ENCODE peak calls at places on chromosome 4, in nine cellular contexts. One of them, this sample, is unnamed.

GRCh38 chr4:140996757-140997156 is 136.5 kb downstream of the RNF150 start:
- DNase-seq in upper lobe of left lung: no peak
- DNase-seq in spleen: no peak
- DNase-seq in cardiac muscle cell: no peak
- DNase-seq in AG09319: peak
- DNase-seq in endothelial cell: no peak
- DNase-seq in astrocyte of the spinal cord: peak
- DNase-seq in GM12865: no peak
- DNase-seq in RWPE1: no peak
- DNase-seq in this sample: no peak

GRCh38 chr4:72525938-72526337 is 43.1 kb downstream of the ADAMTS3 start:
- DNase-seq in upper lobe of left lung: no peak
- DNase-seq in spleen: peak
- DNase-seq in cardiac muscle cell: peak
- DNase-seq in AG09319: peak
- DNase-seq in endothelial cell: no peak
- DNase-seq in astrocyte of the spinal cord: peak
- DNase-seq in GM12865: no peak
- DNase-seq in RWPE1: no peak
- DNase-seq in this sample: no peak

GRCh38 chr4:72893354-72894066 is 176.0 kb downstream of the COX18 start:
- DNase-seq in upper lobe of left lung: no peak
- DNase-seq in spleen: no peak
- DNase-seq in cardiac muscle cell: no peak
- DNase-seq in AG09319: no peak
- DNase-seq in endothelial cell: no peak
- DNase-seq in astrocyte of the spinal cord: no peak
- DNase-seq in GM12865: no peak
- DNase-seq in RWPE1: no peak
- DNase-seq in this sample: no peak

GRCh38 chr4:17577660-17578481 is 873 bp downstream of the LAP3 start:
- DNase-seq in upper lobe of left lung: no peak
- DNase-seq in spleen: peak
- DNase-seq in cardiac muscle cell: peak
- DNase-seq in AG09319: no peak
- DNase-seq in endothelial cell: peak
- DNase-seq in astrocyte of the spinal cord: peak
- DNase-seq in GM12865: peak
- DNase-seq in RWPE1: no peak
- DNase-seq in this sample: peak

GRCh38 chr4:147014946-147015345 is 69.3 kb upstream of the TTC29 start:
- DNase-seq in upper lobe of left lung: no peak
- DNase-seq in spleen: no peak
- DNase-seq in cardiac muscle cell: no peak
- DNase-seq in AG09319: no peak
- DNase-seq in endothelial cell: no peak
- DNase-seq in astrocyte of the spinal cord: no peak
- DNase-seq in GM12865: no peak
- DNase-seq in RWPE1: no peak
- DNase-seq in this sample: no peak

GRCh38 chr4:89486673-89487072 is 179.1 kb upstream of the GPRIN3 start:
- DNase-seq in upper lobe of left lung: no peak
- DNase-seq in spleen: no peak
- DNase-seq in cardiac muscle cell: no peak
- DNase-seq in AG09319: no peak
- DNase-seq in endothelial cell: no peak
- DNase-seq in astrocyte of the spinal cord: no peak
- DNase-seq in GM12865: no peak
- DNase-seq in RWPE1: no peak
- DNase-seq in this sample: no peak

GRCh38 chr4:100098681-100099080 is 91.6 kb downstream of the DDIT4L start:
- DNase-seq in upper lobe of left lung: no peak
- DNase-seq in spleen: no peak
- DNase-seq in cardiac muscle cell: no peak
- DNase-seq in AG09319: no peak
- DNase-seq in endothelial cell: no peak
- DNase-seq in astrocyte of the spinal cord: no peak
- DNase-seq in GM12865: no peak
- DNase-seq in RWPE1: no peak
- DNase-seq in this sample: no peak

GRCh38 chr4:70586841-70587240 is 5.2 kb upstream of the AMBN start:
- DNase-seq in upper lobe of left lung: no peak
- DNase-seq in spleen: no peak
- DNase-seq in cardiac muscle cell: no peak
- DNase-seq in AG09319: no peak
- DNase-seq in endothelial cell: no peak
- DNase-seq in astrocyte of the spinal cord: no peak
- DNase-seq in GM12865: no peak
- DNase-seq in RWPE1: no peak
- DNase-seq in this sample: no peak

GRCh38 chr4:8101213-8101781 is 57.3 kb downstream of the ABLIM2 start:
- DNase-seq in upper lobe of left lung: no peak
- DNase-seq in spleen: no peak
- DNase-seq in cardiac muscle cell: no peak
- DNase-seq in AG09319: no peak
- DNase-seq in endothelial cell: no peak
- DNase-seq in astrocyte of the spinal cord: no peak
- DNase-seq in GM12865: no peak
- DNase-seq in RWPE1: peak
- DNase-seq in this sample: no peak

GRCh38 chr4:80409798-80410197 is 74.3 kb downstream of the CFAP299 start:
- DNase-seq in upper lobe of left lung: no peak
- DNase-seq in spleen: no peak
- DNase-seq in cardiac muscle cell: no peak
- DNase-seq in AG09319: no peak
- DNase-seq in endothelial cell: no peak
- DNase-seq in astrocyte of the spinal cord: no peak
- DNase-seq in GM12865: no peak
- DNase-seq in RWPE1: no peak
- DNase-seq in this sample: no peak
- TF ChIP-seq CTCF in upper lobe of left lung: no peak
- TF ChIP-seq CTCF in spleen: no peak
- TF ChIP-seq CTCF in cardiac muscle cell: no peak
- TF ChIP-seq CTCF in AG09319: no peak
- TF ChIP-seq CTCF in endothelial cell: no peak
- TF ChIP-seq CTCF in astrocyte of the spinal cord: no peak
- TF ChIP-seq CTCF in GM12865: no peak
- TF ChIP-seq CTCF in RWPE1: no peak
- TF ChIP-seq CTCF in this sample: no peak

GRCh38 chr4:117968606-117969005 is 65.7 kb upstream of the NDST3 start:
- DNase-seq in upper lobe of left lung: no peak
- DNase-seq in spleen: no peak
- DNase-seq in cardiac muscle cell: no peak
- DNase-seq in AG09319: no peak
- DNase-seq in endothelial cell: no peak
- DNase-seq in astrocyte of the spinal cord: no peak
- DNase-seq in GM12865: no peak
- DNase-seq in RWPE1: no peak
- DNase-seq in this sample: no peak
- TF ChIP-seq CTCF in upper lobe of left lung: no peak
- TF ChIP-seq CTCF in spleen: no peak
- TF ChIP-seq CTCF in cardiac muscle cell: no peak
- TF ChIP-seq CTCF in AG09319: no peak
- TF ChIP-seq CTCF in endothelial cell: no peak
- TF ChIP-seq CTCF in astrocyte of the spinal cord: no peak
- TF ChIP-seq CTCF in GM12865: no peak
- TF ChIP-seq CTCF in RWPE1: no peak
- TF ChIP-seq CTCF in this sample: no peak

DNA sequence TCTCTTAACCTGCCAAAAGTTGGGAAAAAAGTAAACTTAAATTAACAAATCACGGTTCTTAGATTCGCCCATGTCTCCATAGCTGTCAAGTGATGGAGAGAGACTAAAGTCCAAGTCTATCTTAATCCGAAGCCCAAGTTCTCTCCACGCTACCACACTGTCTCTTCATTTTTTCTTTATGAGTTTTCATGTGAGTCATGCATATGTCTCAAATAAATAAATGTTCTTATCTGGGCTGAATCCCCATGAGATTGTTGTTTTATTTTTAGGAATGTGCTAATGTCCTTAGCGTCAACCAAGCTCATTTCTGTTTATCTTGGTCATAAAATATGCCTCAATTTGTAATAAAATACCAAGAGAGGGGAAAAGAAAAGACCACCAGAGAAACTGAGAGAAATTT is 169.3 kb downstream of the RCHY1 start:
- DNase-seq in upper lobe of left lung: no peak
- DNase-seq in spleen: no peak
- DNase-seq in cardiac muscle cell: no peak
- DNase-seq in AG09319: no peak
- DNase-seq in endothelial cell: no peak
- DNase-seq in astrocyte of the spinal cord: peak
- DNase-seq in GM12865: no peak
- DNase-seq in RWPE1: peak
- DNase-seq in this sample: no peak
- TF ChIP-seq CTCF in upper lobe of left lung: no peak
- TF ChIP-seq CTCF in spleen: no peak
- TF ChIP-seq CTCF in cardiac muscle cell: no peak
- TF ChIP-seq CTCF in AG09319: no peak
- TF ChIP-seq CTCF in endothelial cell: no peak
- TF ChIP-seq CTCF in astrocyte of the spinal cord: no peak
- TF ChIP-seq CTCF in GM12865: no peak
- TF ChIP-seq CTCF in RWPE1: no peak
- TF ChIP-seq CTCF in this sample: no peak

GRCh38 chr4:86961103-86961502 is 26.3 kb downstream of the AFF1 start:
- DNase-seq in upper lobe of left lung: no peak
- DNase-seq in spleen: no peak
- DNase-seq in cardiac muscle cell: no peak
- DNase-seq in AG09319: no peak
- DNase-seq in endothelial cell: no peak
- DNase-seq in astrocyte of the spinal cord: no peak
- DNase-seq in GM12865: peak
- DNase-seq in RWPE1: no peak
- DNase-seq in this sample: no peak

GRCh38 chr4:86957214-86957613 is 22.4 kb downstream of the AFF1 start:
- DNase-seq in upper lobe of left lung: no peak
- DNase-seq in spleen: no peak
- DNase-seq in cardiac muscle cell: no peak
- DNase-seq in AG09319: no peak
- DNase-seq in endothelial cell: no peak
- DNase-seq in astrocyte of the spinal cord: peak
- DNase-seq in GM12865: peak
- DNase-seq in RWPE1: peak
- DNase-seq in this sample: no peak

GRCh38 chr4:86961605-86962295 is 26.9 kb downstream of the AFF1 start:
- DNase-seq in upper lobe of left lung: no peak
- DNase-seq in spleen: no peak
- DNase-seq in cardiac muscle cell: peak
- DNase-seq in AG09319: no peak
- DNase-seq in endothelial cell: no peak
- DNase-seq in astrocyte of the spinal cord: peak
- DNase-seq in GM12865: peak
- DNase-seq in RWPE1: no peak
- DNase-seq in this sample: no peak

GRCh38 chr4:86960557-86960959 is 25.7 kb downstream of the AFF1 start:
- DNase-seq in upper lobe of left lung: no peak
- DNase-seq in spleen: no peak
- DNase-seq in cardiac muscle cell: peak
- DNase-seq in AG09319: no peak
- DNase-seq in endothelial cell: no peak
- DNase-seq in astrocyte of the spinal cord: no peak
- DNase-seq in GM12865: no peak
- DNase-seq in RWPE1: no peak
- DNase-seq in this sample: no peak

DNA sequence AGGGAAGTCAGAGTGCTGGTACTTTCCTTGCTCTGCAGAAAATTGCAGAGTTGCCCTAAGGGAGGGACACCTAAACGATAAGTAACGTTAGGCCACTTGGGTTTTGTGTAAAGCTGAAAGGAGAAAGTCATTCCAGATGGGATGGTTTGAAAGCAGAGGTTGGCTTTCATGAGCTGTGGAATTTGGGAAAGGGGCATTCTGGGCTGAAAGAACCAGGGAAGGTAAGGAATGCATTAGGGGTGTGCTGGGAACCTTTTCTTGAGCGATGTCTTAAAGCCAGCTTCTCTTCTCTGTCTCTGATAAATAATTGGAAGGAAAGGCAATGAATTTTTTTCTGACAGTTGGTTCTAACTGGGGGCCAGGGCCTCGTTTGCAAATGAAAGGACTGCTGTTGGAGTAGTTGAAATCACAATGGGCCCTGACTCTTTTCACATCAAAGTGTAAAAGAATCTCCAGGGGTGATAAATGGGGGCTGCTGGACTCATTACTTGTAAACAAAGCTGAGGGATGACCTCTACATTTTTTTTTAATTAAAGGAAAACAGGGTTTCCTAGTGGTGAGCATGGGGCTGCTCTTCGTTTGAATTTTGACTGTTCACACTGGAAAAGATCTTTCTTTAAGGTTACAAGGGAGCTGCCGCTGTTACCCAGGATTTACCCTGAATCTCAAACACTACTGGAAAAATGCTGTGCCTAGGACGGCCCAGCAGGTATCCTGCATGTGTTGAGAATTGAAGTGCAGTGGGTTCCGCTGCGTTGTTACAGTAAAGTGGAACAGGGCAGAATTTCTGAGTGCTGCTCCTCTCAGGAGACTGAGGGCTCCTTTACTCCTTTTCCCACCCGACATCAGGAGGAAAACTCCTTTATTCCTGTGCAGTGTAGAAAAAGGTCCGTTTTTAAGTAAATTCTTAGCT is 25.0 kb downstream of the AFF1 start:
- DNase-seq in upper lobe of left lung: no peak
- DNase-seq in spleen: no peak
- DNase-seq in cardiac muscle cell: peak
- DNase-seq in AG09319: no peak
- DNase-seq in endothelial cell: no peak
- DNase-seq in astrocyte of the spinal cord: no peak
- DNase-seq in GM12865: no peak
- DNase-seq in RWPE1: no peak
- DNase-seq in this sample: no peak
- TF ChIP-seq CTCF in upper lobe of left lung: no peak
- TF ChIP-seq CTCF in spleen: no peak
- TF ChIP-seq CTCF in cardiac muscle cell: no peak
- TF ChIP-seq CTCF in AG09319: no peak
- TF ChIP-seq CTCF in endothelial cell: no peak
- TF ChIP-seq CTCF in astrocyte of the spinal cord: no peak
- TF ChIP-seq CTCF in GM12865: no peak
- TF ChIP-seq CTCF in RWPE1: no peak
- TF ChIP-seq CTCF in this sample: no peak

GRCh38 chr4:176792348-176793059 is at the start of gene VEGFC:
- DNase-seq in upper lobe of left lung: peak
- DNase-seq in spleen: peak
- DNase-seq in cardiac muscle cell: peak
- DNase-seq in AG09319: peak
- DNase-seq in endothelial cell: peak
- DNase-seq in astrocyte of the spinal cord: peak
- DNase-seq in GM12865: peak
- DNase-seq in RWPE1: peak
- DNase-seq in this sample: peak
- TF ChIP-seq CTCF in upper lobe of left lung: no peak
- TF ChIP-seq CTCF in spleen: no peak
- TF ChIP-seq CTCF in cardiac muscle cell: no peak
- TF ChIP-seq CTCF in AG09319: peak
- TF ChIP-seq CTCF in endothelial cell: no peak
- TF ChIP-seq CTCF in astrocyte of the spinal cord: no peak
- TF ChIP-seq CTCF in GM12865: peak
- TF ChIP-seq CTCF in RWPE1: peak
- TF ChIP-seq CTCF in this sample: peak